ENCODE peak calls at places on chromosomes 2 and 18, in six cellular contexts. R is neural crest cell; E is stimulated activated CD4-positive, alpha-beta T cell treated with anti-CD3 and anti-CD28 coated beads, Interleukin-1b, Interleukin-23, amount 100 ng/mL, for 24 hours; P is NCI-H510A treated with DMSO at 0.1 percent for 48 hours; Q is colonic mucosa; S is PC-3. O is an unnamed sample.

GRCh38 chr2:232273903-232274598 is 104.5 kb upstream of the ALPP start:
- DNase-seq in R (no peak), E (no peak), P (no peak), Q (no peak), S (no peak), O (no peak)

GRCh38 chr18:8283901-8284585 is 325.2 kb upstream of the RAB12 start:
- DNase-seq in R (no peak), E (no peak), P (no peak), Q (no peak), S (peak), O (no peak)

GRCh38 chr2:241822264-241822623 is 13.3 kb downstream of the NEU4 start:
- DNase-seq in R (no peak), E (no peak), P (no peak), Q (no peak), S (no peak), O (no peak)

GRCh38 chr2:9263388-9263787 is 56.8 kb downstream of the ASAP2 start:
- DNase-seq in R (no peak), E (no peak), P (no peak), Q (no peak), S (no peak), O (no peak)

GRCh38 chr2:119290859-119291587 is 67.4 kb downstream of the STEAP3 start:
- DNase-seq in R (peak), E (peak), P (peak), Q (peak), S (peak), O (peak)

GRCh38 chr2:16813593-16813992 is 148.0 kb upstream of the CYRIA start:
- DNase-seq in R (no peak), E (no peak), P (no peak), Q (no peak), S (no peak), O (no peak)

GRCh38 chr2:106189764-106190468 is 4.2 kb downstream of the UXS1 start:
- DNase-seq in R (no peak), E (no peak), P (no peak), Q (no peak), S (peak), O (no peak)

GRCh38 chr2:171956135-171956830 is 34.0 kb downstream of the HAT1 start:
- DNase-seq in R (no peak), E (no peak), P (no peak), Q (no peak), S (no peak), O (no peak)

GRCh38 chr18:8730080-8730827 is 24.9 kb downstream of the MTCL1 start:
- DNase-seq in R (no peak), E (no peak), P (no peak), Q (peak), S (peak), O (no peak)

GRCh38 chr18:61869631-61870030 is 23.2 kb downstream of the RNF152 start:
- DNase-seq in R (no peak), E (no peak), P (no peak), Q (no peak), S (no peak), O (no peak)

GRCh38 chr2:235550378-235550760 is 56.5 kb downstream of the AGAP1 start:
- DNase-seq in R (no peak), E (no peak), P (no peak), Q (no peak), S (no peak), O (no peak)

O was measured in left kidney.